ENCODE peak calls at places on chromosomes 7 and 10, in seven cellular contexts. F is IMR-90, S is H9, P is neuronal stem cell, Z is H1, E is trophoblast cell, T is mesenchymal stem cell. W is an unnamed sample. For H3K4me1, the result is how much of the 10 kb centered on the place peaks cover.

GRCh38 chr10:474946-475345 is 214.5 kb downstream of the DIP2C start:
- DNase-seq in E (no peak), S (no peak), T (no peak), F (no peak), Z (peak), P (no peak), W (no peak)

GRCh38 chr10:87646192-87646909 is 13.3 kb upstream of the PAPSS2 start:
- DNase-seq in F (no peak), P (no peak), S (no peak), E (no peak), Z (no peak), T (no peak), W (no peak)

GRCh38 chr10:49532461-49532860 is 6.5 kb downstream of the ERCC6 start:
- DNase-seq in E (no peak), Z (no peak), F (no peak), P (no peak), T (no peak), S (no peak), W (no peak)

GRCh38 chr7:139532636-139533035 is 9.2 kb downstream of the CLEC2L start:
- DNase-seq in P (no peak), T (no peak), E (peak), F (no peak), S (no peak), Z (no peak), W (no peak)

GRCh38 chr10:60611291-60611747 is 167.0 kb upstream of the CDK1 start:
- DNase-seq in E (peak), T (peak), Z (no peak), P (no peak), S (peak), F (peak), W (peak)

GRCh38 chr7:111312966-111313365 is 222.0 kb downstream of the LRRN3 start:
- DNase-seq in P (no peak), T (peak), S (peak), E (no peak), Z (no peak), F (peak), W (peak)

GRCh38 chr7:76000566-76000965 is 6.2 kb upstream of the TMEM120A start:
- DNase-seq in S (no peak), Z (no peak), F (no peak), T (no peak), E (no peak), P (no peak), W (no peak)

GRCh38 chr10:14681305-14681704 is 93.4 kb downstream of the FAM107B start:
- DNase-seq in S (no peak), P (no peak), E (no peak), T (peak), Z (no peak), F (peak), W (no peak)

GRCh38 chr10:131450220-131450765 is 138.8 kb upstream of the TCERG1L start:
- DNase-seq in S (no peak), Z (peak), P (no peak), F (no peak), E (no peak), T (no peak), W (peak)

GRCh38 chr7:122014697-122015096 is 129.4 kb downstream of the AASS start:
- DNase-seq in Z (no peak), F (no peak), S (no peak), E (no peak), P (no peak), T (peak), W (no peak)

GRCh38 chr10:96721207-96721572 is 876 bp upstream of the PIK3AP1 start:
- DNase-seq in F (no peak), S (peak), T (no peak), Z (no peak), E (no peak), P (no peak), W (peak)

DNA sequence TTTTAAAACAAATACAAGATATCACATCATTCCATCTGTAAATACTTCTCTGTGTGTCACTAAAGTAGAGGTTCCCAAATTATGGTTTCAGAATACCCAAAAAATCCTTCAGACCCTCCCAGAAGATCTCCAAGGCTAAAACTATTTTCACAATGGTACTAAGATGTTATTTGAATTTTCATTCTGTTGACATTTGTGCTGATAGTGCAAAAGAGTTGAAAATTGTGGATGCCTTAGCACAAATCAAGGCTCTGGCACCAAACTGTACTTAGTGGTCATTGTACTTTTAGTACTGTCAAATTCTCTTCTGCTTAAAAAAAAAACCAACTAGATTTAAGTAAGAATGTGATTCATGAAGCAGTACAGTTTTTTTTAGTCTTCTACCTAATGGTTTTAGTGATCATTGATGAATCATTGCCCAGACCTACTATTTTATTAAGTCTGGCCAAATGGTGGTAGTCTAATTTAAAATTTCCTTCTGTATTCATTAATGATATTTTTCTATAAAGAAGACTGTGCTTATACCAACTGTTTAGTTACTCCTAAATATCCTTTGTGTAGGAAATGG is 50.5 kb downstream of the TPST1 start:
- DNase-seq in E (no peak), P (no peak), T (peak), F (peak), S (no peak), Z (no peak), W (no peak)
- H3K27ac ChIP-seq in E (no peak), P (no peak), T (no peak), F (no peak), S (no peak), Z (no peak), W (no peak)

DNA sequence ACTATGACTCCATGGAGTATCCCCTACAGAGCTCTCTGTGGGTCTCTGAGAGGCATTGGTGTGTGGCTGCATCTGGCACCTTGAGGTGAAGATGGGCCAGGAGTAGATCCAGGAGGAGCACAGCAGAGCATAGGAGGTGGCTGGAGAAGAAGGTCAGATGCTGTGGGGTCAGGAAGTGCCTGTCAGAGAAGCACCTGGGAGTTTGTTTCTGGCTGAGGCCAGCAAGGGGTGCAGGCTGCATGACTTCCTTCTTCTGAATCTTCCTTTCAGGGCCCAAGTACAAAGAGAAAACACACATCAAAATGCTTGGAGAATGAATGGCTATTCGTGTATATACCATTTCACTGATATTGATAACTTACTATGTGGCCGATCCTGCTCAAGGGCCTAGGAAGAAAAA is 39.0 kb downstream of the PTPRE start:
- DNase-seq in Z (no peak), F (no peak), E (no peak), T (no peak), P (no peak), S (no peak), W (no peak)
- H2AK5ac ChIP-seq in Z (no peak), F (no peak), E (no peak), T (no peak), P (no peak), S (no peak), W (no peak)

GRCh38 chr7:151461096-151461941 is 21.4 kb upstream of the CRYGN start:
- DNase-seq in F (no peak), T (no peak), E (no peak), P (no peak), Z (no peak), S (no peak), W (no peak)

GRCh38 chr7:151460474-151460855 is 20.5 kb upstream of the CRYGN start:
- DNase-seq in F (no peak), T (no peak), P (no peak), E (peak), Z (peak), S (no peak), W (no peak)

GRCh38 chr7:151461942-151462230 is 21.9 kb upstream of the CRYGN start:
- DNase-seq in Z (no peak), S (no peak), F (no peak), E (no peak), T (no peak), P (no peak), W (no peak)

GRCh38 chr7:151457534-151457933 is 17.6 kb upstream of the CRYGN start:
- DNase-seq in P (no peak), S (no peak), E (no peak), T (no peak), F (no peak), Z (no peak), W (no peak)

DNA sequence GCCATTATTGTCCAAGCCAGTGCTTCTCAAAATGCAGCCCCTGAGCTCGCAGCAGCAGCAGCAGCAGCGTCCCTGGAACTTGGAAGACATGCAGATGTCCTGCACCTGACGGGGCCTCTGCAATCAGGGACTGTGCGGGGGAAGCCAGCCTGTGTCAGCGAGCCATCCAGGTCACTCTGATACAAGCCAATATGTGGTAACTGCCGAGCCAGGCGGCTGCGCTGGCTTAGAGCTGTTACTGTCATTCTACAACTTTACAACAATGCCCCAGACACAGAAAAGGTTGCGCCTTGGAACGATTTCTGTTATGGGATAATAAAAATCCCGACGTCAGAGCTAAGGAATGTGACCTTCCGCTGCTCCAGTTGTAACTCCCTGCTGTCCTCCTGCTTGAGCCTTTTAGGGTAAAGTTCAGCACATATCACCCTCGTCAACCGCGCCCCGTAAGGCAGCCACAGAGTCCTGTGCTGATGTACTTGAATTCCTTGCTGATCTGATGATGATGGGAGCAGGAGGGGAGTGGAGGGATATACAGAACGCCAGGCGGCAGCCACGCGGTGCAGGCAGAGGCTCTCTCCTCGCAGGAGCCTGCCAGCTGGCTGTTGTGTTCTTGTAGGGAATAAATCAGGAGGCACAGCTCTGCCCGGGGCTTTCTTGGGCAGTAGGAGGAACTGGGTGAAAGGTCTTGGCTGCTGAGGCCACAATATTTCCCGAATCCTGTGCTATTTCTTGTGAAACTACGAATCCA is 20.0 kb upstream of the CRYGN start:
- DNase-seq in S (peak), Z (peak), E (peak), T (peak), F (peak), P (peak), W (peak)
- H3K4me1 ChIP-seq in S (under half), Z (under half), E (under half), T (under half), F (under half), P (under half), W (under half)

DNA sequence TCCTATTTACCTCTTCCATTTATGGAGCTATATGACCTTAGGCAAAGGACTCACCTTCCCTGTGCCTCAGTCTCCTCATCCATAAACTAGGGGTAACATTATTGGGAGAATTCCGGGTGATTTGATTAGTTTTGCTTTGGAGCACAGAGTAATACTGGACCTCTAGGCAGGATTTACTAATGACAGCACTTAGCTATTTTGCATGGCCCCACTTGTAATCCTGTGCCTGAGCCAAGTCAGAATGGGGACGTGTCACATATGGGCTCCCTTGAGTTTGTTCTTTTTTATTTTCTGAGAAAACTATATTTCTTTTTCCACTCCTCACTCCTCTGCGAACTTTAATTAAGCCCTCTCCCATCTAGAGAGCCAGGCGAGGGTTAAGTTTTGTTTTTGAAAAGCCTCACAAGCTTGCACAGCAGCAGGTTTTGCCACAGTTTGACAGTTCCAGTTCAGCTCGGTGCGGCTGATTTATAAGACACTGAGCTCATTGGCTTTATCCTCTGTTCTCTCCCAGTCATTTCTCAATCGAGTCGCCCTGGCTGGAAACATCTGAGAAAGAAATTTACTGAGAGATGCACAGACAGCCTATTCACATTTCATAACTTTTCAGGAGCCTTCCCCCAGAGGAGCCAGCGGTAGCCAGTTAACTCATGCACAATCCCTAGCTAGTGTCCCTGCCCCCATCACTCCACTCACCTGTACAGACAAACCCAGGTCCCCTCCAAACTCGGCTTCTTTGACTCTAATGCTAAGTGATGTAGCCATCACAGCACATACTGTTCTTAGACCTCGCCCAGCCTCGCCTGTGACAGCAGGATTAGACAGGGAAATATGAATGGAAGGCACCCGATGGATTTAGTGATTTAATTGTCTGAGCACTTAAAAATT is 441.9 kb upstream of the NPVF start:
- DNase-seq in P (no peak), T (peak), S (no peak), F (no peak), Z (no peak), E (no peak), W (no peak)
- H3K27ac ChIP-seq in P (no peak), T (peak), S (no peak), F (no peak), Z (no peak), E (peak), W (no peak)

W was measured in mesendoderm.